ENCODE peak calls at places on chromosomes 4 and X, in four cellular contexts. One of them, this sample, is unnamed.

GRCh38 chr4:158164849-158165248 is 8.0 kb downstream of the GASK1B start:
- DNase-seq in cardiac muscle cell: no peak
- DNase-seq in coronary artery: no peak
- DNase-seq in suprapubic skin: no peak
- DNase-seq in this sample: no peak

GRCh38 chr4:37733230-37733904 is 47.2 kb upstream of the RELL1 start:
- DNase-seq in cardiac muscle cell: no peak
- DNase-seq in coronary artery: no peak
- DNase-seq in suprapubic skin: no peak
- DNase-seq in this sample: no peak

GRCh38 chr4:8167815-8168214 is 9.2 kb upstream of the ABLIM2 start:
- DNase-seq in cardiac muscle cell: no peak
- DNase-seq in coronary artery: no peak
- DNase-seq in suprapubic skin: no peak
- DNase-seq in this sample: no peak

GRCh38 chrX:74286950-74287349 is 17.0 kb upstream of the ZCCHC13 start:
- DNase-seq in cardiac muscle cell: peak; percentile 7
- DNase-seq in coronary artery: no peak
- DNase-seq in suprapubic skin: no peak
- DNase-seq in this sample: no peak

GRCh38 chrX:69192603-69193002 is 27.4 kb upstream of the PJA1 start:
- DNase-seq in cardiac muscle cell: no peak
- DNase-seq in coronary artery: no peak
- DNase-seq in suprapubic skin: no peak
- DNase-seq in this sample: no peak

GRCh38 chr4:101862595-101862994 is 72.1 kb downstream of the BANK1 start:
- DNase-seq in cardiac muscle cell: no peak
- DNase-seq in coronary artery: no peak
- DNase-seq in suprapubic skin: no peak
- DNase-seq in this sample: no peak

GRCh38 chrX:150902434-150903109 is 4.1 kb upstream of the CD99L2 start:
- DNase-seq in cardiac muscle cell: no peak
- DNase-seq in coronary artery: no peak
- DNase-seq in suprapubic skin: no peak
- DNase-seq in this sample: no peak

GRCh38 chrX:118802857-118803256 is 20.8 kb upstream of the ZCCHC12 start:
- DNase-seq in cardiac muscle cell: peak; percentile 80
- DNase-seq in coronary artery: no peak
- DNase-seq in suprapubic skin: no peak
- DNase-seq in this sample: no peak

GRCh38 chrX:29470029-29470428 is 745.3 kb upstream of the MAGEB2 start:
- DNase-seq in cardiac muscle cell: peak; percentile 73
- DNase-seq in coronary artery: no peak
- DNase-seq in suprapubic skin: no peak
- DNase-seq in this sample: no peak

GRCh38 chrX:13074297-13075262 is 30.2 kb upstream of the FAM9C start:
- DNase-seq in cardiac muscle cell: no peak
- DNase-seq in coronary artery: no peak
- DNase-seq in suprapubic skin: no peak
- DNase-seq in this sample: no peak

GRCh38 chrX:44459501-44459900 is 83.2 kb downstream of the FUNDC1 start:
- DNase-seq in cardiac muscle cell: no peak
- DNase-seq in coronary artery: no peak
- DNase-seq in suprapubic skin: no peak
- DNase-seq in this sample: no peak

GRCh38 chr4:127558489-127559407 is 74.0 kb upstream of the INTU start:
- DNase-seq in cardiac muscle cell: no peak
- DNase-seq in coronary artery: no peak
- DNase-seq in suprapubic skin: no peak
- DNase-seq in this sample: no peak

GRCh38 chrX:40290519-40290918 is 192.8 kb upstream of the BCOR start:
- DNase-seq in cardiac muscle cell: no peak
- DNase-seq in coronary artery: no peak
- DNase-seq in suprapubic skin: no peak
- DNase-seq in this sample: no peak

GRCh38 chr4:153528705-153529493 is 62.7 kb downstream of the TMEM131L start:
- DNase-seq in cardiac muscle cell: no peak
- DNase-seq in coronary artery: no peak
- DNase-seq in suprapubic skin: no peak
- DNase-seq in this sample: no peak
- H3K27ac ChIP-seq in cardiac muscle cell: no peak overlapping the region
- H3K27ac ChIP-seq in coronary artery: no peak overlapping the region
- H3K27ac ChIP-seq in suprapubic skin: no peak overlapping the region
- H3K27ac ChIP-seq in this sample: no peak overlapping the region

DNA sequence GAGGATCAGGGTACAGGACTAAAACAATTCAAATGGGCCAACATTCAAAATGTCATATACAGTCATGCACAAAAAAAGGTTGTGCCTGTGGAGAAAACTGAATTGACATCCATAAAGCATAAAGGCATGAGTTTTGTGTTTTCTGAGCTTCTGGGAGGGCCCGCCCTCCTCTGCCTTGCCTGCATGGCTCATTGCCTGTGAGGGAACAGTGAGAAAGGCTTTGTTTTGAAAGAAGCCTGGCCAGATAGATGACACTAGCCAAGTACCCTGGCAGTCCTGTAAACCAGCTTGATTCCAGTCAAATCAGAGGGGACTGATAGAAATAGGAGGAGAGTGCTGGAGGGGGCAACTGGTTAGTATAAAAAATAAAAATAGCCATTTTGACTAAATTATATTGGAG is 194.3 kb downstream of the KIT start:
- DNase-seq in cardiac muscle cell: no peak
- DNase-seq in coronary artery: no peak
- DNase-seq in suprapubic skin: no peak
- DNase-seq in this sample: no peak
- H3K27ac ChIP-seq in cardiac muscle cell: no peak overlapping the region
- H3K27ac ChIP-seq in coronary artery: no peak overlapping the region
- H3K27ac ChIP-seq in suprapubic skin: no peak overlapping the region
- H3K27ac ChIP-seq in this sample: no peak overlapping the region

DNA sequence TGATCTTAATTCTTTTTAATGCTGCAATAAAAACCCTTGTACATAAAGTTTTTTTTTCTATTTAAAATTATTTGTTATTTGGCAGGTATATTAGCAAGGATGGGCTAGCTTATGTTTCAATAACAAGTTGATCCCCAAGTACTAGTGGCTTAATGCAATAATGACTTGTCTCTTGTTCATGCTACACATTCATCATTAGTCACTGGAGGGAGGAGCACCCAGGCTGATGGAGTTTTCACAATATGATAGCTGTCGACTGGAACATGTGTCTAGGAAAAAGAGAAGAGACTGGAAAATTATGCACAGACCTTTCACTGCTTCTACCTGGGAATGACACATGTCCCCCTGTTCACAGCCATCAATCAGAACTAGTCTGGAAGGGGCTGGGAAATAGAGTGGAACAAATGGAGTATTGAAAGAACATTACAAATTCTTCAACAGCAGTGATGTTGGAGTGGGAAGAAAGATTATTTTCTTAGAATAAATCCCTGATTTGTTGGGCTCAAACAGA is 387.9 kb upstream of the RPS6KA3 start:
- DNase-seq in cardiac muscle cell: no peak
- DNase-seq in coronary artery: no peak
- DNase-seq in suprapubic skin: no peak
- DNase-seq in this sample: no peak
- H3K27ac ChIP-seq in cardiac muscle cell: no peak overlapping the region
- H3K27ac ChIP-seq in coronary artery: no peak overlapping the region
- H3K27ac ChIP-seq in suprapubic skin: no peak overlapping the region
- H3K27ac ChIP-seq in this sample: no peak overlapping the region

GRCh38 chr4:125350736-125351135 is 36.0 kb downstream of the FAT4 start:
- DNase-seq in cardiac muscle cell: no peak
- DNase-seq in coronary artery: no peak
- DNase-seq in suprapubic skin: no peak
- DNase-seq in this sample: no peak
- H3K27ac ChIP-seq in cardiac muscle cell: no peak overlapping the region
- H3K27ac ChIP-seq in coronary artery: no peak overlapping the region
- H3K27ac ChIP-seq in suprapubic skin: no peak overlapping the region
- H3K27ac ChIP-seq in this sample: no peak overlapping the region

DNA sequence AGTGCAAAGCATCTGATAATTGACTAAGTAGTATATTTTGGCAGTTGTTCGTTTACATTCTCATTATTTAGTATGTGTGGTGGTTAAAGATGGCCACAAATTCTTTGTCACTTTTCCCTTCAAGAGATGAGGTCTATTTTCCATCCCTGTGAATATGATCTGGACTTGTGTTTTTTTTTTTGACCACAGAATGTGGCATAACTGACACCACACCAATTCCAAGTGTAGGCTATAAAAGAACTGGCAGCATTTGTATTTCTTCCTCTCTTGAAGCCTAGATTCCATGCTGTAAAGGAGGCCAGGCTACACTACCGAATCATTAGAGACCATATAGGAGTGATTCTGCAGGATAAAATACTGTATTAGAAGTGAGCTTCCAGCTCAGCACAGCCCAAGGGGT is 596.6 kb downstream of the DMD start:
- DNase-seq in cardiac muscle cell: no peak
- DNase-seq in coronary artery: no peak
- DNase-seq in suprapubic skin: no peak
- DNase-seq in this sample: no peak
- H3K27ac ChIP-seq in cardiac muscle cell: no peak overlapping the region
- H3K27ac ChIP-seq in coronary artery: no peak overlapping the region
- H3K27ac ChIP-seq in suprapubic skin: no peak overlapping the region
- H3K27ac ChIP-seq in this sample: no peak overlapping the region

GRCh38 chr4:184624972-184625554 is 24.2 kb downstream of the CASP3 start:
- DNase-seq in cardiac muscle cell: no peak
- DNase-seq in coronary artery: no peak
- DNase-seq in suprapubic skin: no peak
- DNase-seq in this sample: no peak
- H3K27ac ChIP-seq in cardiac muscle cell: no peak overlapping the region
- H3K27ac ChIP-seq in coronary artery: no peak overlapping the region
- H3K27ac ChIP-seq in suprapubic skin: no peak overlapping the region
- H3K27ac ChIP-seq in this sample: no peak overlapping the region